ENCODE peak calls at places on chromosomes 4 and X, in eight cellular contexts. I, L, G, N, V, R, F and J are unnamed samples.

GRCh38 chr4:99651811-99652545 is 5.7 kb downstream of the C4orf54 start:
- DNase-seq in I (peak; percentile 17), L (no peak), G (no peak), N (no peak), V (no peak), R (no peak), F (no peak), J (no peak)

GRCh38 chr4:183260491-183261151 is 59.5 kb downstream of the CLDN22 start:
- DNase-seq in I (no peak), L (no peak), G (no peak), N (no peak), V (no peak), R (no peak), F (peak; percentile 66), J (no peak)

GRCh38 chr4:99720206-99720605 is 62.6 kb upstream of the C4orf54 start:
- DNase-seq in I (no peak), L (no peak), G (no peak), N (no peak), V (no peak), R (no peak), F (no peak), J (no peak)

GRCh38 chrX:126770179-126770578 is 49.4 kb upstream of the PRR32 start:
- DNase-seq in I (no peak), L (no peak), G (no peak), N (no peak), V (no peak), R (peak; percentile 74), F (no peak), J (no peak)

GRCh38 chr4:109998867-109999303 is 86.2 kb downstream of the EGF start:
- DNase-seq in I (no peak), L (peak; percentile 20), G (no peak), N (peak; percentile 73), V (no peak), R (peak; percentile 89), F (peak; percentile 60), J (no peak)

GRCh38 chrX:30751497-30751896 is 98.3 kb downstream of the GK start:
- DNase-seq in I (no peak), L (no peak), G (no peak), N (no peak), V (no peak), R (no peak), F (no peak), J (no peak)

GRCh38 chrX:20442597-20442996 is 175.9 kb upstream of the RPS6KA3 start:
- DNase-seq in I (peak; percentile 74), L (peak; percentile 63), G (peak; percentile 81), N (peak; percentile 72), V (peak; percentile 92), R (peak; percentile 92), F (peak; percentile 63), J (peak; percentile 82)

GRCh38 chr4:141395919-141396318 is 175.2 kb downstream of the ZNF330 start:
- DNase-seq in I (no peak), L (no peak), G (no peak), N (no peak), V (no peak), R (no peak), F (no peak), J (no peak)

GRCh38 chr4:147011386-147011785 is 65.7 kb upstream of the TTC29 start:
- DNase-seq in I (no peak), L (no peak), G (no peak), N (no peak), V (no peak), R (no peak), F (no peak), J (no peak)

GRCh38 chrX:121308276-121308805 is 260.9 kb downstream of the GLUD2 start:
- DNase-seq in I (no peak), L (peak; percentile 4), G (no peak), N (no peak), V (no peak), R (peak; percentile 63), F (no peak), J (no peak)

GRCh38 chr4:24853142-24853541 is 57.8 kb downstream of the SOD3 start:
- DNase-seq in I (no peak), L (no peak), G (no peak), N (peak; percentile 53), V (no peak), R (no peak), F (no peak), J (no peak)
- H3K4me1 ChIP-seq in I (peaks cover 24% of the 10 kb centered on the region), L (peaks cover 6% of the 10 kb centered on the region), G (peaks cover 77% of the 10 kb centered on the region), N (peaks cover 15% of the 10 kb centered on the region), V (peaks cover 3% of the 10 kb centered on the region), R (peaks cover 43% of the 10 kb centered on the region), F (no peaks in the 10 kb centered on the region), J (no peaks in the 10 kb centered on the region)

GRCh38 chr4:176838611-176839411 is 46.1 kb upstream of the VEGFC start:
- DNase-seq in I (peak; percentile 28), L (peak; percentile 9), G (no peak), N (peak; percentile 87), V (peak; percentile 66), R (no peak), F (no peak), J (no peak)

GRCh38 chr4:176839656-176840055 is 46.9 kb upstream of the VEGFC start:
- DNase-seq in I (no peak), L (no peak), G (no peak), N (no peak), V (no peak), R (no peak), F (no peak), J (no peak)

GRCh38 chr4:176837176-176837915 is 44.6 kb upstream of the VEGFC start:
- DNase-seq in I (no peak), L (no peak), G (no peak), N (peak; percentile 42), V (no peak), R (no peak), F (no peak), J (no peak)

GRCh38 chr4:176841730-176842129 is 49.0 kb upstream of the VEGFC start:
- DNase-seq in I (no peak), L (no peak), G (no peak), N (peak; percentile 53), V (no peak), R (no peak), F (no peak), J (no peak)

DNA sequence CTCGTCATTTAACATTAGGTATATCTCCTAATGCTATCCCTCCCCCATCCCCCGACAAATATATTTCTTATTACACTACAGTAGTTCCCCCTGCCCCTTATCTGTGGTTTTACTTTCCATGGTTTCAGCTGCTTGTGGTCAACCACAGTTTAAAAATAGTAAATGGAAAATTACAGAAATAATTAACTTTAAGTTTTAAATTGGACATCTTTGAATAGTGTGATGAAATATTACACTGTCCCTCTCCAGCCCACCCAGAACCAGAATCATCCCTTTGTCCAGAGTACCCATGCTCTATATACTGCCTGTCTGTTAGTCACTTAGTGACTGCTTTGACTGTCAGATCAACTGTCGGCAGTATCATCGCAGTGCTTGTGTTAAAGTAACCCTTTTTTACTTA is 47.4 kb upstream of the VEGFC start:
- DNase-seq in I (no peak), L (no peak), G (no peak), N (peak; percentile 77), V (no peak), R (no peak), F (no peak), J (no peak)
- H3K4me1 ChIP-seq in I (peaks cover 3% of the 10 kb centered on the region), L (no peaks in the 10 kb centered on the region), G (no peaks in the 10 kb centered on the region), N (peaks cover 9% of the 10 kb centered on the region), V (no peaks in the 10 kb centered on the region), R (no peaks in the 10 kb centered on the region), F (no peaks in the 10 kb centered on the region), J (peaks cover 16% of the 10 kb centered on the region)

GRCh38 chrX:136205882-136206281 is 45.3 kb downstream of the MAP7D3 start:
- DNase-seq in I (no peak), L (no peak), G (no peak), N (no peak), V (no peak), R (no peak), F (no peak), J (peak; percentile 20)
- H3K4me1 ChIP-seq in I (peaks cover 80% of the 10 kb centered on the region), L (peaks cover 35% of the 10 kb centered on the region), G (peaks cover 96% of the 10 kb centered on the region), N (peaks cover 9% of the 10 kb centered on the region), V (peaks cover 1% of the 10 kb centered on the region), R (peaks cover 14% of the 10 kb centered on the region), F (no peaks in the 10 kb centered on the region), J (no peaks in the 10 kb centered on the region)

GRCh38 chr4:159220353-159220752 is 117.5 kb downstream of the RAPGEF2 start:
- DNase-seq in I (no peak), L (no peak), G (no peak), N (peak; percentile 64), V (peak; percentile 52), R (no peak), F (no peak), J (no peak)
- H3K4me1 ChIP-seq in I (peaks cover 63% of the 10 kb centered on the region), L (peaks cover 35% of the 10 kb centered on the region), G (peaks cover 42% of the 10 kb centered on the region), N (no peaks in the 10 kb centered on the region), V (peaks cover 3% of the 10 kb centered on the region), R (no peaks in the 10 kb centered on the region), F (no peaks in the 10 kb centered on the region), J (no peaks in the 10 kb centered on the region)

GRCh38 chr4:114998316-114998715 is 115.1 kb downstream of the NDST4 start:
- DNase-seq in I (no peak), L (no peak), G (no peak), N (peak; percentile 33), V (no peak), R (no peak), F (no peak), J (no peak)

GRCh38 chr4:114997596-114997995 is 115.8 kb downstream of the NDST4 start:
- DNase-seq in I (no peak), L (no peak), G (no peak), N (peak; percentile 51), V (no peak), R (no peak), F (no peak), J (no peak)
- H3K4me1 ChIP-seq in I (no peaks in the 10 kb centered on the region), L (no peaks in the 10 kb centered on the region), G (no peaks in the 10 kb centered on the region), N (no peaks in the 10 kb centered on the region), V (no peaks in the 10 kb centered on the region), R (no peaks in the 10 kb centered on the region), F (no peaks in the 10 kb centered on the region), J (no peaks in the 10 kb centered on the region)

DNA sequence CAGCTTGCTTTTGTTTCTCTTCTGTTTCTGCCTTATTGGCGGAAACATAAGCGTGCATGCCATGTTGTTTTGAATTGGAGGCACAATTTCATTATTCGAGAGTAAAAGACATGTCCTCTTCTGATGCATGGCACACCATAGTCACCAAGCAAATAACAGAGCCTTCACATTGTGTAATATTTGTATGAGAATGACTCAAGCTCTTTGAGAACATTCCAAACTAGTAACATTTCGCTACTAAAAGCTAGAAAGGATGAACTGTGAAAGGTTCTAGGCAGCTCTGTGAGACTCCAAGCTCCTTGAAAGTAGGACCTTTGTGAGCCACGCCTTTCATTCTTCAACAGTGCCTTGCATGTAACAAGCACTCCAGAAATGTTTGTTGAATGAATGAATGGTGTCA is 9.2 kb upstream of the ANXA3 start:
- DNase-seq in I (no peak), L (no peak), G (no peak), N (peak; percentile 47), V (no peak), R (no peak), F (no peak), J (no peak)
- H3K4me1 ChIP-seq in I (no peaks in the 10 kb centered on the region), L (no peaks in the 10 kb centered on the region), G (peaks cover 6% of the 10 kb centered on the region), N (no peaks in the 10 kb centered on the region), V (no peaks in the 10 kb centered on the region), R (no peaks in the 10 kb centered on the region), F (no peaks in the 10 kb centered on the region), J (no peaks in the 10 kb centered on the region)